ENCODE peak calls at places on chromosomes 12 and 14, in five cellular contexts. Y, I, N, K and V are unnamed samples.

GRCh38 chr12:39852346-39852745 is 232.7 kb upstream of the ABCD2 start:
- DNase-seq in K (no peak), Y (no peak), I (no peak), N (no peak), V (no peak)

GRCh38 chr12:89693639-89694202 is 14.9 kb downstream of the ATP2B1 start:
- DNase-seq in I (no peak), Y (no peak), N (no peak), K (no peak), V (no peak)

GRCh38 chr12:106794369-106794768 is 19.9 kb downstream of the RIC8B start:
- DNase-seq in K (no peak), Y (no peak), N (no peak), I (no peak), V (no peak)

GRCh38 chr12:96108321-96108720 is 72.9 kb upstream of the LTA4H start:
- DNase-seq in N (no peak), I (no peak), K (no peak), Y (no peak), V (no peak)

GRCh38 chr14:95291859-95292542 is 27.7 kb downstream of the CLMN start:
- DNase-seq in N (peak; percentile 63), K (no peak), Y (no peak), I (peak; percentile 19), V (no peak)

GRCh38 chr12:93912086-93912733 is 235.0 kb downstream of the CRADD start:
- DNase-seq in I (peak; percentile 21), K (no peak), Y (no peak), N (peak; percentile 29), V (no peak)

GRCh38 chr12:42213023-42213422 is 25.0 kb downstream of the YAF2 start:
- DNase-seq in Y (no peak), I (no peak), K (no peak), N (no peak), V (no peak)

GRCh38 chr12:61018571-61018970 is 1241.6 kb upstream of the USP15 start:
- DNase-seq in N (no peak), Y (no peak), K (no peak), I (no peak), V (no peak)

GRCh38 chr12:65086236-65086635 is 34.9 kb downstream of the WIF1 start:
- DNase-seq in I (no peak), Y (no peak), N (no peak), K (no peak), V (no peak)

GRCh38 chr14:106831322-106831720 is 1304.9 kb downstream of the TMEM121 start:
- DNase-seq in Y (peak; percentile 10), K (peak; percentile 47), N (no peak), I (no peak), V (peak; percentile 41)

GRCh38 chr14:91078095-91078737 is 17.8 kb upstream of the RPS6KA5 start:
- DNase-seq in N (no peak), K (no peak), Y (no peak), I (no peak), V (no peak)

DNA sequence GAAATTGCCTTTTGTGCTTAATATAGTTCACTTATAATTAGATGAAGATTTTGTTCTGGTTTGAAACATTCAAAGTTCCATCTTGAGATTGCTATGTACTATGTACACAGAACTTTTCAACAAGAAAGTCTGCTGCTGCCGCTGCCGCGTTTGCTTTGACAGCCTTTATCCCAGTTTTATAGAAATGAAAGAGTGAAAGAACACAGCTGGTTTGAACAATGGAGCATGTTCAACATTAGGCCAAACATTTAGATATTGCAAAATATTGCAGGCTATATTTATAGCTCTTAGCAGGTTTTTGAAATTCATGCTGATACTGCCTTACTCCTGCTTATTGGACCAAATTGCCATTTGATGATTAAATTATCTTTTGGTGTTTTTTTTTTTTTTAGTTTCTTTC is 299.8 kb upstream of the PRKD1 start:
- DNase-seq in N (no peak), K (no peak), Y (no peak), I (no peak), V (no peak)
- TF ChIP-seq POLR2AphosphoS5 in N (peak; percentile 30), K (no peak), Y (peak; percentile 57), I (no peak), V (no peak)

DNA sequence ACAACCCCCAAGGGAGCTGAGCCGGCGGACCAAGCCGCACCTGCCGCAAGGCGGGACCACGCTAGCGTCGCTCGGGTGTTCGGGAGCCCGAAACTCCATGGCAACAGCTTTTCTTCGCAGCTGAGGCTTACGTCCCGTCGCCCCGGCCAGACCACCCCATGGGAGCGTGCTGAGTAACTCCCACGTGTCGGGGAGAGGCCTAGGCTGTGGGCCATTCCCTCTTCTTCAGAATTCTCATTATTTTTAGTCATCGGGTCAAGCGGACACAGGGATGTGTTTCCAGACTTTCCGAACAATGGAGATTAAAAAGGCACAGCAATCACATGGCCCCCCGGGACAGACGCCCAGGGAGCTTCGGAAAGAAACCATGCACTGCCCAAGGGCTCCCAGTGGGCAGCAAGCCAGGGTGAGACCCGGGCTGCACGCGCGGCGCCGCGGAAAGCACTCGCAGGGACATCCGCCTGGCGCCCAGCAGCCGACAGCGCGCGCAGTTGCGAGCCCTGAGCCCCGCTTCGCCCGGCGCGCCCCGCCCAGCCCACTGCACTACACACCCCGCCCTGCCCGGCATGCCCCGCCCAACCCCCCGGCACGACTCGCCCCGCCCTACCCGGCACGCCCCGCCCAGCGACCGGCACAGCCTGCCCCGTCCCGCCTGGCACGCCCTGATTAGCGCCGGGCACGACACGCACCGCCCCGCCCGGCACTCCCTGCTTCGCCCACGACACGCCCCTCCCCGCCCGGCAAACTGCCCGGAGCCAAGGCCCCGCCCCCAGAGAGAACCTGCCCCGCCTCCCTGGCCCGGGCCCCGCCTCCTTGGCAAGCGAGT is 422 bp upstream of the AK7 start:
- DNase-seq in N (peak; percentile 98), I (peak; percentile 96), Y (peak; percentile 99), K (peak; percentile 100), V (peak; percentile 81)
- TF ChIP-seq POLR2AphosphoS5 in N (no peak), I (no peak), Y (peak; percentile 51), K (peak; percentile 66), V (peak; percentile 71)

GRCh38 chr12:30610718-30611117 is 85.0 kb downstream of the IPO8 start:
- DNase-seq in I (no peak), Y (no peak), N (no peak), K (no peak), V (no peak)

GRCh38 chr12:30613119-30613830 is 82.4 kb downstream of the IPO8 start:
- DNase-seq in I (no peak), K (no peak), Y (no peak), N (no peak), V (no peak)

GRCh38 chr12:30617568-30617967 is 78.1 kb downstream of the IPO8 start:
- DNase-seq in N (no peak), K (no peak), Y (no peak), I (no peak), V (no peak)

DNA sequence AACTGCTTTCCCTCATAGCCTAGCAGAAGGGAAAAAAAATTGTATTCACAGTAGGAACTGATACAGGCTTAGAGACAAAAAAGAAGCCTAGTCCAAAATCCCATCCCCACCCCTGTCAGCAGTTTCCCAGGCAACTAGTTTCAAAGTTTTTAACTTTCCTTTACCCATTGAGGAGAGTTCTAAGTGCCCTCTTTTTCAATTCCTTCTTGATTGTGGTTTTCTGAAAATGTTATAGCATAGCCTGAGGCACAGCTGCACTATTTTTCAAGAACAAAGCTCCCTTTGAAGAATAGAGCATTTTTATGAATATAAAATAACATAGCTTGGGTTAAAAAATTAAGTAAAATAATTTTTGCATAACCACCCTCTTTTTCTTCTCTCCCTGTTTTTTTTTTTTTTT is 81.6 kb downstream of the IPO8 start:
- DNase-seq in Y (no peak), N (no peak), I (no peak), K (no peak), V (no peak)
- TF ChIP-seq POLR2AphosphoS5 in Y (no peak), N (no peak), I (no peak), K (no peak), V (no peak)

GRCh38 chr14:105200641-105201040 is 19.5 kb upstream of the NUDT14 start:
- DNase-seq in K (no peak), I (no peak), N (no peak), Y (no peak), V (no peak)
- TF ChIP-seq POLR2AphosphoS5 in K (no peak), I (no peak), N (no peak), Y (no peak), V (no peak)

DNA sequence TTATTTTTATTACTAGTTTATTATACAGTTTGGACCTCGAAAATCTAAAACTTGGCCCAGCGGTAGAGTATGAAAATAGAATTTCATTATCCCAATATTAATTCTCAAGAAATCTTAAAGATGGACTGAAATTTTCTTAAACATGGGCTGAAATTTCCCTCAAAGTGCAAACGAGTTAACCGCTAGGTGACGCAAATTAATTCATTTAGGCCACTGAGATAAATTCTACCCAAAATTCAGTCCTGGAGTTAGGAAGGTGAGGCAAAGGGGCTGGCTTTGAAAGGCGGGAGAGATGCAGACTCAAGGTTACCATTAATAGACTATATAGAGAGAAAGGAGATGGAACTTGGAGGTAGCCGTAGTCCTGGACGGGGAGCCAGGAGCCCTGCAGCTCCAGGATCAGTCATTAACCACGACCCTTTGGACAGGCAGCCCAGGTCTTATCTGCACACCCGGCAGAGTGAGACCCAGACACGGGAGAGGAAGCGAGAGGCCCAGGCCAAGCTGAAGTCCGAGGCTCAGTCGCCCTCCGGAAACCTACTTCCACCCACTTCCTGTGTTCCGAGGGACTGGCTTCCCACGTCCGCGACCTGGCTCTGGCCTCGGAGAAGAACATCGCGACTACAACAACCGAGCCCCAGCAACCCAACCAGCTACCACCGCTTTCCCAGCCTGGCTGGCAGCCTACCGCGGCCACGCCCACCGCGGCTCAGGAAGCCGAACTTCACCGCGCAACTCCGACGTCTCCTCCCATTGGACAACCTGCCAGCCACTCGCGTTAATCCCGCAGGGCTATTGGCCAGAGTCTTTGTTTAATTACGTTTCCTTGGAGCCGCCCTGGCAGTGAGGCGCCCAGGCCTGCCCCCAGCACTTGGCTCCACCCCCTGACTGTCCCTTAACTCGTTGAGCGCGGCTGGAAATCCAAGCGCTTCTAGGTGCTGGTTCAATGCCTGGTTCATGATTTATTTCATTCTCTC is at the start of gene EFCAB11:
- DNase-seq in Y (peak; percentile 99), K (peak; percentile 93), N (peak; percentile 98), I (peak; percentile 91), V (peak; percentile 75)
- TF ChIP-seq POLR2AphosphoS5 in Y (peak; percentile 82), K (peak; percentile 68), N (peak; percentile 56), I (peak; percentile 76), V (peak; percentile 72)

GRCh38 chr12:22051114-22051698 is 5.2 kb downstream of the CMAS start:
- DNase-seq in K (no peak), Y (no peak), N (no peak), I (no peak), V (no peak)
- TF ChIP-seq POLR2AphosphoS5 in K (no peak), Y (no peak), N (no peak), I (no peak), V (no peak)